ENCODE peak calls at places on chromosome 12, in five cellular contexts. Y, O, N, B and S are unnamed samples.

GRCh38 chr12:65306603-65307501 is 28.4 kb downstream of the MSRB3 start:
- DNase-seq in Y (no peak), O (no peak), N (no peak), B (peak), S (no peak)

GRCh38 chr12:130973109-130973508 is 19.4 kb downstream of the ADGRD1 start:
- DNase-seq in Y (no peak), O (no peak), N (no peak), B (no peak), S (no peak)

GRCh38 chr12:111174283-111175108 is 194.4 kb downstream of the PHETA1 start:
- DNase-seq in Y (no peak), O (no peak), N (no peak), B (no peak), S (peak)

GRCh38 chr12:107402041-107403022 is 283.3 kb upstream of the PWP1 start:
- DNase-seq in Y (peak), O (no peak), N (peak), B (peak), S (peak)

GRCh38 chr12:57609781-57610552 is 1.3 kb upstream of the ARHGEF25 start:
- DNase-seq in Y (no peak), O (no peak), N (no peak), B (peak), S (no peak)

GRCh38 chr12:105804591-105805265 is 334.0 kb downstream of the NUAK1 start:
- DNase-seq in Y (no peak), O (no peak), N (no peak), B (no peak), S (no peak)

GRCh38 chr12:32125455-32126084 is 18.9 kb downstream of the BICD1 start:
- DNase-seq in Y (no peak), O (no peak), N (peak), B (no peak), S (no peak)

GRCh38 chr12:43586646-43587245 is 34.7 kb upstream of the ADAMTS20 start:
- DNase-seq in Y (no peak), O (no peak), N (no peak), B (no peak), S (no peak)

GRCh38 chr12:48966177-48966890 is 5.2 kb downstream of the WNT10B start:
- DNase-seq in Y (no peak), O (no peak), N (no peak), B (no peak), S (no peak)

GRCh38 chr12:132723764-132724140 is 13.1 kb downstream of the PGAM5 start:
- DNase-seq in Y (no peak), O (no peak), N (no peak), B (no peak), S (no peak)

GRCh38 chr12:5022465-5023061 is 21.1 kb upstream of the KCNA5 start:
- DNase-seq in Y (peak), O (peak), N (no peak), B (peak), S (peak)

GRCh38 chr12:83121886-83122622 is 435.3 kb downstream of the TMTC2 start:
- DNase-seq in Y (no peak), O (no peak), N (no peak), B (no peak), S (no peak)

GRCh38 chr12:55582066-55582465 is 9.8 kb downstream of the OR2AP1 start:
- DNase-seq in Y (no peak), O (no peak), N (no peak), B (no peak), S (no peak)

GRCh38 chr12:58583541-58583940 is 336.8 kb downstream of the LRIG3 start:
- DNase-seq in Y (no peak), O (no peak), N (peak), B (no peak), S (no peak)

GRCh38 chr12:124208469-124208868 is 86.4 kb upstream of the RFLNA start:
- DNase-seq in Y (no peak), O (no peak), N (no peak), B (no peak), S (no peak)

GRCh38 chr12:50056629-50056976 is 793 bp upstream of the ASIC1 start:
- DNase-seq in Y (no peak), O (no peak), N (no peak), B (no peak), S (no peak)

GRCh38 chr12:72560370-72560769 is 288.2 kb downstream of the TRHDE start:
- DNase-seq in Y (no peak), O (no peak), N (no peak), B (no peak), S (no peak)

GRCh38 chr12:27462151-27462694 is 15.7 kb downstream of the SMCO2 start:
- DNase-seq in Y (no peak), O (no peak), N (peak), B (no peak), S (no peak)

GRCh38 chr12:49331360-49332222 is 5.4 kb downstream of the C1QL4 start:
- DNase-seq in Y (no peak), O (no peak), N (peak), B (peak), S (peak)

GRCh38 chr12:108268397-108268796 is 70.7 kb downstream of the CMKLR1 start:
- DNase-seq in Y (no peak), O (no peak), N (no peak), B (no peak), S (no peak)

GRCh38 chr12:132472386-132472785 is 17.6 kb upstream of the FBRSL1 start:
- DNase-seq in Y (no peak), O (no peak), N (no peak), B (no peak), S (no peak)

GRCh38 chr12:95102916-95103671 is 29.7 kb upstream of the NR2C1 start:
- DNase-seq in Y (peak), O (no peak), N (peak), B (no peak), S (peak)